ENCODE peak calls at places on chromosomes 4 and X, in nine cellular contexts. F is upper lobe of right lung; O is foreskin fibroblast; P is uterus; D is hepatocyte; E is A549; V is fibroblast of lung; X is cardiac muscle cell; B is CD4-positive, alpha-beta T cell. T is an unnamed sample.

GRCh38 chrX:120732879-120733278 is 103.0 kb upstream of the C1GALT1C1 start:
- DNase-seq in O (no peak), F (no peak), X (no peak), P (no peak), B (no peak), D (no peak), E (no peak), V (no peak), T (no peak)

GRCh38 chrX:12894074-12894691 is 12.2 kb upstream of the TLR8 start:
- DNase-seq in E (peak), D (peak), F (no peak), V (peak), P (no peak), X (peak), O (peak), B (peak), T (no peak)

GRCh38 chrX:15916704-15917084 is 62.1 kb upstream of the AP1S2 start:
- DNase-seq in O (no peak), V (no peak), F (no peak), D (no peak), P (no peak), X (no peak), E (no peak), B (no peak), T (no peak)

GRCh38 chr4:4541040-4541631 is 712 bp downstream of the STX18 start:
- DNase-seq in V (peak), B (no peak), P (no peak), F (peak), E (peak), O (peak), X (peak), D (peak), T (peak)

GRCh38 chrX:134718329-134719317 is 60.4 kb upstream of the PLAC1 start:
- DNase-seq in F (peak), P (peak), B (no peak), V (peak), O (peak), D (peak), E (peak), X (peak), T (peak)

GRCh38 chr4:780730-781492 is 45.0 kb downstream of the CPLX1 start:
- DNase-seq in P (no peak), D (no peak), E (no peak), F (no peak), O (no peak), V (no peak), X (no peak), B (no peak), T (no peak)

GRCh38 chrX:46814966-46815365 is 21.9 kb upstream of the RP2 start:
- DNase-seq in E (no peak), P (no peak), X (no peak), B (no peak), O (no peak), F (no peak), V (no peak), D (no peak), T (no peak)

GRCh38 chr4:6272863-6273660 is 3.4 kb downstream of the WFS1 start:
- DNase-seq in F (no peak), P (no peak), O (peak), E (peak), B (no peak), X (peak), V (peak), D (peak), T (peak)

GRCh38 chr4:44738615-44739014 is 12.3 kb upstream of the GNPDA2 start:
- DNase-seq in O (no peak), V (peak), D (peak), E (peak), F (no peak), X (peak), B (no peak), P (no peak), T (peak)

GRCh38 chr4:115871596-115871995 is 758.2 kb upstream of the NDST4 start:
- DNase-seq in B (no peak), D (no peak), O (no peak), F (no peak), V (no peak), P (no peak), E (no peak), X (no peak), T (no peak)

GRCh38 chr4:149176019-149176418 is 639.6 kb downstream of the IQCM start:
- DNase-seq in B (no peak), V (no peak), D (peak), E (no peak), O (no peak), X (no peak), P (no peak), F (peak), T (no peak)

GRCh38 chrX:49840679-49841078 is 11.6 kb downstream of the PAGE4 start:
- DNase-seq in O (peak), P (peak), E (peak), V (peak), F (peak), D (peak), B (no peak), X (peak), T (peak)

GRCh38 chrX:17519349-17519748 is 144.3 kb downstream of the NHS start:
- DNase-seq in V (peak), X (peak), P (peak), O (peak), E (no peak), B (no peak), F (no peak), D (no peak), T (no peak)

DNA sequence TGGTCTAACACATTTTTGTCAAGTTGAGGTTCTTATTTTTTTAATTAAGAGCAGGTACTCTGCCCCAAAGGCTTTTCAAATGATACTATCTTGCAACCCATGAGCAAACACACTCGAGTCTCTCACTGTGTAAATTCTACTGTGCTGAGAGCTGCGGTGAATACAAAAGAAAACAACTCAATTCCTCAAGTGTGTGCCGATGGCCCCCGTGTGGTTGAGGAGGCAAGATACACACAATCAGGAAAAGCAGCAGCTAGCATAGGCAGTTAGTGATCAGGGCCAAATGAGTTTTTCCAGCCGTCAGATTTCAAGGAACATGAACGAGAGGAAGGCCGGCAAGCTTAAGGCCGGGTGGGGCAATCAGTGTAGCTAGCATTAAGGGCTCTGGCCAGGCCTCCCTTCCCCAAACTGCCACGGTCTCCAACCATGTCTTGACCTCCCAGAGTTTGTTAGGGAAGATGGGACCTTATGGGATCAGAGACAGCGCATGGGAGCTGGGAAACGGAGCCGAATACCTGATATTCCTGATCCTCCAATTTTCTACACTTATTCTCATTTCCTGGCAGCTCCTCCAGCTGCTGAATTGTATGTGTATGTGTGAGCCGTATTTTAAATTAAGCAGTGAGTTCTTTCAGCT is 59.7 kb downstream of the RTL9 start:
- DNase-seq in E (peak), O (peak), D (peak), B (no peak), X (peak), V (peak), F (peak), P (peak), T (peak)
- TF ChIP-seq CTCF in E (no peak), O (peak), D (peak), B (no peak), X (peak), V (peak), F (peak), P (peak), T (peak)

DNA sequence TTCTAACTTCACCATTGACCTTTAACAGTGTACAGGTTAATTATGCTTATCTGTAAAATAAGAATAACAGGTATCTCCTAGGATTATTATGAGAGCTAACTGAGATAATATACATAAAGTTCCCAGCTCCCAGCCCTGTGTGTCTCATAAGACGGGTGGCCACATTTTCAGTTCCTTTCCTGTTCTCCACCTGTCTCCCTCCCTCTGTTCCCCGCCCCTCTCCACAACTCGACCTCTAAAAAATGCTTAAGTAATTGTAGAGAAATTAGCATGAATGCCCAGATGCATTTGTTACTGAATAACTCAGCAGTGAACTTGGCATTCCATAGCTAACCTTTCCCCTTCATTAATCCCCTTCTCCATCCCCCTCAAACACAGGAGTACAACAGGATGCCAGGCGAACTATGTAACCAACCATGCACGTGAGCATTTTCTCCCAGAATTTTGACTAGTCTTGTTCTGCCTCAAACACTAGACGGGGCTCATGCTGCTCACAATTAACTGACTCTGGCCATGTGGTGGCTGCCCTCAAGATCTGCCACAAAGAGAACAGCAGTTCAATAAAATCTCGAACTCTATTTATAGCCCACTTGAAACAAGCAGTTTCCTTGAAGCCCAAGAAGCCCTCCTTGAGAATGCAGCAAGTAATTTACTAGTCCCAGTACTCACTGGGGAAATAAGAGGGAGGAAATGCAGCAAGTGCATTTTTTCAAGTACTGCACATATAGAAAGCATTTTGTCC is 351.2 kb downstream of the ARHGAP24 start:
- DNase-seq in D (peak), X (peak), F (no peak), P (no peak), V (peak), O (peak), B (no peak), E (peak), T (peak)
- TF ChIP-seq CTCF in D (peak), X (no peak), F (peak), P (no peak), V (peak), O (peak), B (no peak), E (no peak), T (peak)

GRCh38 chrX:19541196-19541595 is 25.9 kb upstream of the MAP3K15 start:
- DNase-seq in P (no peak), B (no peak), E (no peak), V (no peak), O (no peak), D (no peak), X (no peak), F (no peak), T (no peak)

GRCh38 chrX:19540076-19540475 is 24.8 kb upstream of the MAP3K15 start:
- DNase-seq in O (no peak), E (no peak), B (no peak), V (no peak), D (no peak), P (no peak), X (no peak), F (no peak), T (no peak)

GRCh38 chrX:19539665-19540064 is 24.4 kb upstream of the MAP3K15 start:
- DNase-seq in X (no peak), F (no peak), E (no peak), O (no peak), V (no peak), D (no peak), B (no peak), P (no peak), T (no peak)

GRCh38 chrX:19532709-19533108 is 17.4 kb upstream of the MAP3K15 start:
- DNase-seq in V (no peak), F (no peak), D (no peak), B (no peak), O (no peak), E (no peak), X (no peak), P (no peak), T (no peak)

GRCh38 chrX:19535481-19535880 is 20.2 kb upstream of the MAP3K15 start:
- DNase-seq in E (peak), P (no peak), F (no peak), O (no peak), B (no peak), V (peak), D (peak), X (peak), T (peak)
- TF ChIP-seq CTCF in E (peak), P (no peak), F (peak), O (peak), B (no peak), V (peak), D (peak), X (peak), T (peak)

GRCh38 chr4:122300776-122301175 is 78.0 kb upstream of the ADAD1 start:
- DNase-seq in P (no peak), B (no peak), E (no peak), F (no peak), X (no peak), D (no peak), V (no peak), O (no peak), T (no peak)
- TF ChIP-seq CTCF in P (no peak), B (no peak), E (no peak), F (peak), X (peak), D (peak), V (no peak), O (peak), T (peak)

DNA sequence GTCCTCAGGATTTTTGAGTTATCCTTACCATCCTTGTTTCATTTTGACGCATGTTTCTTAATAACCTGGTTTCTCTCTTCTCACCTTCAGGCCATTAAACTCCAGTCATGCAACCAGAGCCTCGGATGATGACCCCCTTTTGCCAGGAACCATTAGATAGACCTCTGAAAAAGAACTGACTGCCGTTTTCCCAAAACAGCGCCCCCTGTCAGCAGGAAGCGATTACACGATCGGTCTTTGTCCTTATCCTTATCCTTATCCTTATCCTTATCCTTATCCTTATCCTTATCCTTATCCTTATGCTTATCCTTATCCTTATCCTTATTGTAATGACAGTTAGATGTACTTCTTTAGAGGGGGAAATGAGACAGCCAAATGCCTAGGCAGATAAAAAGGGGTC is 148.4 kb upstream of the ITM2A start:
- DNase-seq in F (no peak), E (no peak), D (no peak), B (no peak), X (no peak), P (no peak), O (no peak), V (no peak), T (no peak)
- TF ChIP-seq CTCF in F (no peak), E (no peak), D (no peak), B (no peak), X (no peak), P (no peak), O (no peak), V (no peak), T (no peak)

GRCh38 chr4:26197018-26197779 is 123.6 kb upstream of the RBPJ start:
- DNase-seq in V (peak), D (no peak), X (peak), E (peak), O (peak), P (no peak), F (no peak), B (peak), T (peak)
- TF ChIP-seq CTCF in V (no peak), D (no peak), X (no peak), E (no peak), O (no peak), P (no peak), F (no peak), B (no peak), T (no peak)